ENCODE peak calls at places on chromosomes 13 and 19, in nine cellular contexts. W is effector memory CD4-positive, alpha-beta T cell; I is bronchial epithelial cell; Z is NCI-H2171; X is EL; T is body of pancreas; A is cerebellar nuclear complex; R is activated CD4-positive, CD25-positive, alpha-beta regulatory T cell treated with anti-CD3 and anti-CD28 coated beads, Interleukin-2, amount 50 U/mL, for 72 hours; M is choroid plexus epithelial cell. S is an unnamed sample.

GRCh38 chr19:38707512-38708114 is 36.7 kb downstream of the CAPN12 start:
- DNase-seq in W (no peak), I (no peak), Z (no peak), X (no peak), T (peak), A (no peak), R (no peak), M (peak), S (no peak)

GRCh38 chr19:4984448-4984990 is 15.6 kb downstream of the KDM4B start:
- DNase-seq in W (no peak), I (no peak), Z (peak), X (no peak), T (no peak), A (no peak), R (no peak), M (no peak), S (no peak)

GRCh38 chr13:99119686-99120085 is 81.0 kb upstream of the UBAC2 start:
- DNase-seq in W (no peak), I (peak), Z (no peak), X (no peak), T (no peak), A (no peak), R (peak), M (no peak), S (no peak)

GRCh38 chr19:45929247-45929646 is 14.7 kb upstream of the NANOS2 start:
- DNase-seq in W (no peak), I (no peak), Z (no peak), X (no peak), T (no peak), A (no peak), R (no peak), M (no peak), S (no peak)

GRCh38 chr19:33214621-33215020 is 11.0 kb downstream of the SLC7A10 start:
- DNase-seq in W (no peak), I (peak), Z (no peak), X (peak), T (no peak), A (no peak), R (no peak), M (peak), S (no peak)

GRCh38 chr13:48603375-48603774 is 50.4 kb upstream of the CYSLTR2 start:
- DNase-seq in W (no peak), I (no peak), Z (no peak), X (no peak), T (no peak), A (no peak), R (no peak), M (no peak), S (no peak)

GRCh38 chr19:38862321-38863059 is 12.7 kb upstream of the HNRNPL start:
- DNase-seq in W (no peak), I (no peak), Z (peak), X (peak), T (peak), A (no peak), R (no peak), M (no peak), S (no peak)

GRCh38 chr13:64278493-64278892 is 2862.8 kb upstream of the PCDH20 start:
- DNase-seq in W (no peak), I (no peak), Z (no peak), X (peak), T (no peak), A (no peak), R (no peak), M (peak), S (no peak)

GRCh38 chr19:48720251-48720612 is 707 bp upstream of the MAMSTR start:
- DNase-seq in W (no peak), I (no peak), Z (no peak), X (no peak), T (no peak), A (no peak), R (no peak), M (no peak), S (no peak)

GRCh38 chr13:43111887-43112400 is 88.6 kb downstream of the DNAJC15 start:
- DNase-seq in W (no peak), I (no peak), Z (no peak), X (no peak), T (no peak), A (no peak), R (no peak), M (no peak), S (no peak)

GRCh38 chr13:112969692-112970338 is 801 bp downstream of the MCF2L start:
- DNase-seq in W (no peak), I (no peak), Z (no peak), X (no peak), T (no peak), A (no peak), R (no peak), M (no peak), S (no peak)

GRCh38 chr13:92842145-92842544 is 384.5 kb upstream of the GPC6 start:
- DNase-seq in W (no peak), I (peak), Z (no peak), X (peak), T (no peak), A (no peak), R (no peak), M (peak), S (no peak)

GRCh38 chr19:18251587-18252369 is 22.5 kb downstream of the IQCN start:
- DNase-seq in W (peak), I (peak), Z (peak), X (peak), T (peak), A (no peak), R (peak), M (peak), S (no peak)

GRCh38 chr19:710767-711166 is 2.0 kb downstream of the PALM start:
- DNase-seq in W (no peak), I (no peak), Z (no peak), X (no peak), T (no peak), A (no peak), R (no peak), M (no peak), S (no peak)

GRCh38 chr19:55284405-55285058 is 735 bp downstream of the BRSK1 start:
- DNase-seq in W (no peak), I (no peak), Z (no peak), X (no peak), T (no peak), A (no peak), R (no peak), M (no peak), S (no peak)

GRCh38 chr13:19782049-19782726 is 557 bp downstream of the PSPC1 start:
- DNase-seq in W (peak), I (peak), Z (no peak), X (peak), T (peak), A (no peak), R (peak), M (peak), S (no peak)